ENCODE peak calls at places on chromosomes 4 and X, in four cellular contexts. One of them, this sample, is unnamed.

GRCh38 chr4:137668885-137669284 is 136.6 kb upstream of the PCDH18 start:
- DNase-seq in CD8-positive, alpha-beta T cell: no peak
- DNase-seq in GM23248: no peak
- DNase-seq in cardiac muscle cell: no peak
- DNase-seq in this sample: no peak

GRCh38 chrX:77949840-77950239 is 19.6 kb downstream of the PGAM4 start:
- DNase-seq in CD8-positive, alpha-beta T cell: no peak
- DNase-seq in GM23248: no peak
- DNase-seq in cardiac muscle cell: no peak
- DNase-seq in this sample: no peak

GRCh38 chrX:41922694-41923171 is 621 bp downstream of the CASK start:
- DNase-seq in CD8-positive, alpha-beta T cell: peak; percentile 19
- DNase-seq in GM23248: peak; percentile 48
- DNase-seq in cardiac muscle cell: peak; percentile 71
- DNase-seq in this sample: peak; percentile 28

GRCh38 chrX:30150196-30150895 is 65.0 kb upstream of the MAGEB2 start:
- DNase-seq in CD8-positive, alpha-beta T cell: no peak
- DNase-seq in GM23248: peak; percentile 27
- DNase-seq in cardiac muscle cell: no peak
- DNase-seq in this sample: no peak

GRCh38 chr4:147732516-147733193 is 767 bp downstream of the ARHGAP10 start:
- DNase-seq in CD8-positive, alpha-beta T cell: no peak
- DNase-seq in GM23248: peak; percentile 72
- DNase-seq in cardiac muscle cell: peak; percentile 75
- DNase-seq in this sample: peak; percentile 75

GRCh38 chr4:155658665-155659064 is 8.0 kb upstream of the GUCY1A1 start:
- DNase-seq in CD8-positive, alpha-beta T cell: no peak
- DNase-seq in GM23248: no peak
- DNase-seq in cardiac muscle cell: no peak
- DNase-seq in this sample: no peak

GRCh38 chr4:138898282-138898681 is 117.3 kb upstream of the NOCT start:
- DNase-seq in CD8-positive, alpha-beta T cell: no peak
- DNase-seq in GM23248: peak; percentile 75
- DNase-seq in cardiac muscle cell: no peak
- DNase-seq in this sample: no peak

GRCh38 chrX:40864972-40865371 is 129.6 kb upstream of the MED14 start:
- DNase-seq in CD8-positive, alpha-beta T cell: no peak
- DNase-seq in GM23248: peak; percentile 79
- DNase-seq in cardiac muscle cell: no peak
- DNase-seq in this sample: no peak

GRCh38 chr4:75630174-75630931 is at the start of gene CDKL2:
- DNase-seq in CD8-positive, alpha-beta T cell: peak; percentile 92
- DNase-seq in GM23248: peak; percentile 53
- DNase-seq in cardiac muscle cell: peak; percentile 94
- DNase-seq in this sample: peak; percentile 74

GRCh38 chr4:121360496-121360895 is 20.3 kb downstream of the QRFPR start:
- DNase-seq in CD8-positive, alpha-beta T cell: no peak
- DNase-seq in GM23248: peak; percentile 57
- DNase-seq in cardiac muscle cell: no peak
- DNase-seq in this sample: no peak

GRCh38 chr4:57850141-57850540 is 740.0 kb upstream of the IGFBP7 start:
- DNase-seq in CD8-positive, alpha-beta T cell: no peak
- DNase-seq in GM23248: no peak
- DNase-seq in cardiac muscle cell: no peak
- DNase-seq in this sample: no peak

GRCh38 chrX:38318606-38319005 is 8.7 kb downstream of the RPGR start:
- DNase-seq in CD8-positive, alpha-beta T cell: no peak
- DNase-seq in GM23248: no peak
- DNase-seq in cardiac muscle cell: no peak
- DNase-seq in this sample: no peak

GRCh38 chr4:1741208-1741607 is 19.9 kb downstream of the TACC3 start:
- DNase-seq in CD8-positive, alpha-beta T cell: no peak
- DNase-seq in GM23248: no peak
- DNase-seq in cardiac muscle cell: no peak
- DNase-seq in this sample: no peak

GRCh38 chrX:150849996-150850720 is 48.3 kb downstream of the CD99L2 start:
- DNase-seq in CD8-positive, alpha-beta T cell: no peak
- DNase-seq in GM23248: peak; percentile 6
- DNase-seq in cardiac muscle cell: no peak
- DNase-seq in this sample: no peak

GRCh38 chr4:23232987-23233386 is 540.2 kb downstream of the GBA3 start:
- DNase-seq in CD8-positive, alpha-beta T cell: no peak
- DNase-seq in GM23248: peak; percentile 0
- DNase-seq in cardiac muscle cell: no peak
- DNase-seq in this sample: no peak

GRCh38 chr4:31328921-31329320 is 608.8 kb downstream of the PCDH7 start:
- DNase-seq in CD8-positive, alpha-beta T cell: no peak
- DNase-seq in GM23248: no peak
- DNase-seq in cardiac muscle cell: no peak
- DNase-seq in this sample: no peak

GRCh38 chrX:57669961-57670360 is 10.1 kb downstream of the NLRP2B start:
- DNase-seq in CD8-positive, alpha-beta T cell: no peak
- DNase-seq in GM23248: no peak
- DNase-seq in cardiac muscle cell: no peak
- DNase-seq in this sample: no peak
- H3K4me1 ChIP-seq in CD8-positive, alpha-beta T cell: no peaks in the 10 kb centered on the region
- H3K4me1 ChIP-seq in GM23248: no peaks in the 10 kb centered on the region
- H3K4me1 ChIP-seq in cardiac muscle cell: no peaks in the 10 kb centered on the region
- H3K4me1 ChIP-seq in this sample: no peaks in the 10 kb centered on the region

DNA sequence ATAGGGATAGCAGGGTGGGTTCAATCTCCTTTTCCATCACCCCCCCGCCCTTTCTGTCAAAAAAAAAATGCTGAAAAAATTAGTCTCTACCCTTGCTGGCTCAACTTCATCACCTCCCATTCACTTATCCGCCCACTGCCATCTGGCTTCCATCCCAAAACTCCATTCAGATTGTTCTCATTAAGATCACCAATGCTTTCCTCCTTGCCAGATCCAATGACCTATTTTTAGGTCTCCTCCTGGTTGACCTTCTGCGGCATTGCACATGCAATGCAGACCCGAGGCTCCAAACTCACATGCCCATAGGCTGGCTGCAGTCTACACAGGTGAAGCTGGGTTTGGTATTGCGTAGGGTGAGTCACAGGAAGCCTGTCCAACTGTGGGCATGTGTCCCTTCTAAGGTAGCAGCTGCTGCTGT is 21.1 kb upstream of the STIM2 start:
- DNase-seq in CD8-positive, alpha-beta T cell: no peak
- DNase-seq in GM23248: peak; percentile 35
- DNase-seq in cardiac muscle cell: no peak
- DNase-seq in this sample: no peak
- H3K4me1 ChIP-seq in CD8-positive, alpha-beta T cell: no peaks in the 10 kb centered on the region
- H3K4me1 ChIP-seq in GM23248: peaks cover 4% of the 10 kb centered on the region
- H3K4me1 ChIP-seq in cardiac muscle cell: peaks cover 9% of the 10 kb centered on the region
- H3K4me1 ChIP-seq in this sample: peaks cover 3% of the 10 kb centered on the region

DNA sequence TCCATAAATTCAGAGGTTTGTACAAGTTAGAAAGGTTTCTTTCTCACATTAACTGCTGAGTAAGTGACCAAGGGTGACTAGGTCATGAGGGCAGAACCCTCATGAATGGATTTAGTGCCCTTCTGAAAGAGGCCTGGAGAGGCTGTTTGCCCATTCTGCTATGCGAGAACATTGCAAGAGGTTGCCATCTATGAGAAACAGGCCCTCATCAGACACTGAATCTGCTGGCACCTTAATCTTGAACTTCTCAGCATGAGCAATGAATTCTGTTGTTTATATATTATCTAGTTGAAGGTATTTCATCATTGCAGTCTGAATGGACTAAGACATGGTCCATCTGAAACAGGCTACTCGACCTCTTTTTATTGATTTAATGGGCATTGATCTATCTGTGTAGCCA is 96.2 kb upstream of the GPRIN3 start:
- DNase-seq in CD8-positive, alpha-beta T cell: no peak
- DNase-seq in GM23248: no peak
- DNase-seq in cardiac muscle cell: no peak
- DNase-seq in this sample: no peak
- H3K4me1 ChIP-seq in CD8-positive, alpha-beta T cell: no peaks in the 10 kb centered on the region
- H3K4me1 ChIP-seq in GM23248: no peaks in the 10 kb centered on the region
- H3K4me1 ChIP-seq in cardiac muscle cell: peaks cover 8% of the 10 kb centered on the region
- H3K4me1 ChIP-seq in this sample: peaks cover 2% of the 10 kb centered on the region

DNA sequence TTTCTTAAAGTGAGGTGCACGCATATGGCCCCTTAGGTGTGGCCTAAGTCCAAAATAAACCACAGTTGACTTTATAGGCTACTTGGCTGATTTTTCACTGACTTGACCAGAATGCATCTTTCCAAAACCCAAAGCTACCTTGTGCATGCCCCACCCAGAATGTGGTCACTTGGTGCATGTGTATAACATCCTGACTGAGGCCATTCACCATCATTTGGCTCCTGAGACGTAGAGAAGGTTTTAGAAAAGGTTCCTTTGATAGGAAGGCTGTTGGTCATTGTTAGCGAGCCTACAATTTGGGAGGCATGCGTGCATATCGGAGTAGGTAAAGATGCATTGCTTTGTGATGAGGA is 84.6 kb downstream of the PLAC1 start:
- DNase-seq in CD8-positive, alpha-beta T cell: no peak
- DNase-seq in GM23248: no peak
- DNase-seq in cardiac muscle cell: no peak
- DNase-seq in this sample: no peak
- H3K4me1 ChIP-seq in CD8-positive, alpha-beta T cell: no peaks in the 10 kb centered on the region
- H3K4me1 ChIP-seq in GM23248: no peaks in the 10 kb centered on the region
- H3K4me1 ChIP-seq in cardiac muscle cell: peaks cover 25% of the 10 kb centered on the region
- H3K4me1 ChIP-seq in this sample: no peaks in the 10 kb centered on the region

GRCh38 chr4:145907363-145907762 is 31.3 kb downstream of the ZNF827 start:
- DNase-seq in CD8-positive, alpha-beta T cell: no peak
- DNase-seq in GM23248: no peak
- DNase-seq in cardiac muscle cell: no peak
- DNase-seq in this sample: no peak
- H3K4me1 ChIP-seq in CD8-positive, alpha-beta T cell: peaks cover 10% of the 10 kb centered on the region
- H3K4me1 ChIP-seq in GM23248: peaks cover 10% of the 10 kb centered on the region
- H3K4me1 ChIP-seq in cardiac muscle cell: peaks cover 14% of the 10 kb centered on the region
- H3K4me1 ChIP-seq in this sample: peaks cover 9% of the 10 kb centered on the region